ENCODE peak calls at places on chromosomes 12 and 14, in four cellular contexts. P is B cell, I is activated T-cell treated with anti-CD3 and anti-CD28 coated beads for 48 hours, T is fibroblast of mammary gland. S is an unnamed sample.

GRCh38 chr14:96205059-96205993 is 687 bp downstream of the BDKRB2 start:
- DNase-seq in P (no peak), I (no peak), T (no peak), S (no peak)

GRCh38 chr14:39219075-39219499 is 14.6 kb upstream of the MIA2 start:
- DNase-seq in P (no peak), I (no peak), T (peak; percentile 55), S (peak; percentile 66)

GRCh38 chr14:54839681-54840080 is 62.9 kb downstream of the GCH1 start:
- DNase-seq in P (no peak), I (no peak), T (peak; percentile 68), S (peak; percentile 70)

GRCh38 chr12:131487379-131488129 is 223.3 kb upstream of the SFSWAP start:
- DNase-seq in P (no peak), I (no peak), T (peak; percentile 3), S (peak; percentile 62)

GRCh38 chr12:89414851-89415250 is 62.5 kb upstream of the DUSP6 start:
- DNase-seq in P (no peak), I (no peak), T (peak; percentile 43), S (peak; percentile 56)

GRCh38 chr12:753401-754237 is 1.2 kb downstream of the WNK1 start:
- DNase-seq in P (peak; percentile 66), I (peak; percentile 48), T (peak; percentile 11), S (peak; percentile 56)

GRCh38 chr14:77039285-77040058 is 11.0 kb upstream of the IRF2BPL start:
- DNase-seq in P (no peak), I (no peak), T (no peak), S (peak; percentile 80)

GRCh38 chr12:42498549-42499247 is 90.8 kb downstream of the PRICKLE1 start:
- DNase-seq in P (no peak), I (no peak), T (peak; percentile 47), S (no peak)

GRCh38 chr12:62866451-62867082 is 68.4 kb downstream of the PPM1H start:
- DNase-seq in P (no peak), I (no peak), T (no peak), S (peak; percentile 87)

GRCh38 chr14:53953828-53954550 is 2.6 kb downstream of the BMP4 start:
- DNase-seq in P (no peak), I (no peak), T (peak; percentile 22), S (peak; percentile 71)

GRCh38 chr14:95061317-95062093 is 95.8 kb downstream of the DICER1 start:
- DNase-seq in P (no peak), I (no peak), T (no peak), S (peak; percentile 23)

GRCh38 chr12:109893250-109893995 is 6.7 kb upstream of the TCHP start:
- DNase-seq in P (peak; percentile 24), I (no peak), T (no peak), S (no peak)

GRCh38 chr14:91473046-91473445 is 37.1 kb downstream of the PPP4R3A start:
- DNase-seq in P (no peak), I (no peak), T (no peak), S (no peak)

GRCh38 chr14:72608391-72609204 is 285.3 kb downstream of the DPF3 start:
- DNase-seq in P (no peak), I (no peak), T (peak; percentile 93), S (peak; percentile 92)

GRCh38 chr12:5051334-5051733 is 7.7 kb downstream of the KCNA5 start:
- DNase-seq in P (peak; percentile 35), I (no peak), T (no peak), S (no peak)

GRCh38 chr14:24123465-24124417 is 6.7 kb upstream of the FITM1 start:
- DNase-seq in P (peak; percentile 66), I (no peak), T (no peak), S (no peak)

GRCh38 chr12:4526923-4527546 is 11.7 kb upstream of the RAD51AP1 start:
- DNase-seq in P (peak; percentile 16), I (no peak), T (peak; percentile 27), S (peak; percentile 14)

GRCh38 chr12:52514471-52515318 is 5.5 kb downstream of the KRT5 start:
- DNase-seq in P (no peak), I (no peak), T (no peak), S (no peak)

GRCh38 chr14:50311337-50311973 is 574 bp downstream of the L2HGDH start:
- DNase-seq in P (no peak), I (no peak), T (no peak), S (no peak)